ENCODE peak calls at places on chromosomes 16 and 17, in nine cellular contexts. C is right atrium auricular region, J is pancreas, A is endodermal cell, M is left lung, U is upper lobe of right lung, B is GM23338, N is left ventricle myocardium inferior, G is tibial nerve. L is an unnamed sample. For H3K4me1, the result is how much of the 10 kb centered on the place peaks cover.

GRCh38 chr17:38451840-38452529 is 23.7 kb downstream of the ARHGAP23 start:
- DNase-seq in C (no peak), J (no peak), A (peak), M (no peak), U (no peak), B (peak), N (no peak), G (no peak), L (peak)

GRCh38 chr16:54482892-54483574 is 196.4 kb upstream of the IRX3 start:
- DNase-seq in C (no peak), J (no peak), A (no peak), M (no peak), U (no peak), B (no peak), N (peak), G (no peak), L (peak)

GRCh38 chr17:47465165-47465564 is 65.7 kb upstream of the NPEPPS start:
- DNase-seq in C (no peak), J (no peak), A (no peak), M (no peak), U (no peak), B (no peak), N (no peak), G (no peak), L (no peak)

GRCh38 chr17:19418312-19418992 is 7.4 kb downstream of the RNF112 start:
- DNase-seq in C (peak), J (no peak), A (peak), M (no peak), U (no peak), B (no peak), N (no peak), G (no peak), L (peak)

GRCh38 chr16:53089434-53090270 is 34.9 kb downstream of the CHD9 start:
- DNase-seq in C (no peak), J (no peak), A (no peak), M (no peak), U (no peak), B (peak), N (no peak), G (no peak), L (peak)

GRCh38 chr17:75102385-75102821 is 7.4 kb upstream of the ARMC7 start:
- DNase-seq in C (no peak), J (no peak), A (peak), M (no peak), U (no peak), B (peak), N (no peak), G (no peak), L (no peak)

GRCh38 chr17:42682400-42683384 is at the start of gene CNTNAP1:
- DNase-seq in C (peak), J (no peak), A (peak), M (peak), U (peak), B (peak), N (peak), G (no peak), L (peak)

GRCh38 chr16:84379731-84380369 is 11.5 kb downstream of the ATP2C2 start:
- DNase-seq in C (no peak), J (no peak), A (no peak), M (no peak), U (peak), B (peak), N (no peak), G (no peak), L (no peak)

GRCh38 chr17:60231234-60231633 is 81.5 kb downstream of the CA4 start:
- DNase-seq in C (no peak), J (no peak), A (peak), M (no peak), U (no peak), B (peak), N (no peak), G (no peak), L (peak)

GRCh38 chr17:4789701-4789950 is 862 bp downstream of the GLTPD2 start:
- DNase-seq in C (no peak), J (no peak), A (no peak), M (no peak), U (no peak), B (peak), N (no peak), G (no peak), L (no peak)

GRCh38 chr17:82346342-82347300 is 12.4 kb upstream of the TEX19 start:
- DNase-seq in C (no peak), J (no peak), A (no peak), M (no peak), U (no peak), B (no peak), N (no peak), G (no peak), L (no peak)

GRCh38 chr17:82342361-82343079 is 9.0 kb upstream of the SECTM1 start:
- DNase-seq in C (no peak), J (no peak), A (no peak), M (peak), U (no peak), B (no peak), N (no peak), G (no peak), L (no peak)

GRCh38 chr17:82344175-82344907 is 10.8 kb upstream of the SECTM1 start:
- DNase-seq in C (no peak), J (no peak), A (no peak), M (peak), U (no peak), B (no peak), N (no peak), G (no peak), L (no peak)

GRCh38 chr17:82345151-82345976 is 11.8 kb upstream of the SECTM1 start:
- DNase-seq in C (no peak), J (no peak), A (no peak), M (no peak), U (no peak), B (no peak), N (no peak), G (no peak), L (no peak)

GRCh38 chr17:82343560-82343959 is 10.0 kb upstream of the SECTM1 start:
- DNase-seq in C (no peak), J (no peak), A (no peak), M (peak), U (no peak), B (peak), N (no peak), G (no peak), L (no peak)
- H3K4me1 ChIP-seq in C (under half), J (under half), A (under half), M (under half), U (under half), B (under half), N (under half), G (under half), L (under half)

GRCh38 chr16:87133112-87133850 is 183.9 kb downstream of the C16orf95 start:
- DNase-seq in C (no peak), J (no peak), A (no peak), M (no peak), U (peak), B (no peak), N (no peak), G (no peak), L (no peak)
- H3K27ac ChIP-seq in C (peak), J (no peak), A (no peak), M (no peak), U (no peak), B (no peak), N (no peak), G (peak), L (no peak)

DNA sequence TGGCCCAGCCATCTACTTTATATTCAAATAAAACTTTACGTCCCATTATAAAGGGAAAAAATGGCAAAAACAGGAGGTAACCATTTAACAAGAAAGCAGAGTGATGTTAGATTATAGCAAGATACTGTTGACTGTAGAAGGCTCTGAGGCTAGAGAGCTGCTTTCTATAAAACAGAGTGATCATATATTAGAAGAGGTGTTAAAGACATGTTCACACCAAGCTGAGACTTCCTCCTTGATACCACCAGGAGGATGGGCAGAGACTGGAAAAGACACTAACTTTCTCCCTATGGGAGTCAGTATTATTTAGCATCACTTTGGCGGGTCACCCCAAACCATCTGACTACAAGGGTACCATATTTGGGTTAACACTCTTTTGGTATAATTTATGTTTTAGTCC is 697 bp upstream of the CIITA start:
- DNase-seq in C (no peak), J (no peak), A (no peak), M (no peak), U (no peak), B (no peak), N (no peak), G (no peak), L (no peak)
- H3K4me1 ChIP-seq in C (under half), J (under half), A (under half), M (under half), U (under half), B (under half), N (under half), G (under half), L (under half)

DNA sequence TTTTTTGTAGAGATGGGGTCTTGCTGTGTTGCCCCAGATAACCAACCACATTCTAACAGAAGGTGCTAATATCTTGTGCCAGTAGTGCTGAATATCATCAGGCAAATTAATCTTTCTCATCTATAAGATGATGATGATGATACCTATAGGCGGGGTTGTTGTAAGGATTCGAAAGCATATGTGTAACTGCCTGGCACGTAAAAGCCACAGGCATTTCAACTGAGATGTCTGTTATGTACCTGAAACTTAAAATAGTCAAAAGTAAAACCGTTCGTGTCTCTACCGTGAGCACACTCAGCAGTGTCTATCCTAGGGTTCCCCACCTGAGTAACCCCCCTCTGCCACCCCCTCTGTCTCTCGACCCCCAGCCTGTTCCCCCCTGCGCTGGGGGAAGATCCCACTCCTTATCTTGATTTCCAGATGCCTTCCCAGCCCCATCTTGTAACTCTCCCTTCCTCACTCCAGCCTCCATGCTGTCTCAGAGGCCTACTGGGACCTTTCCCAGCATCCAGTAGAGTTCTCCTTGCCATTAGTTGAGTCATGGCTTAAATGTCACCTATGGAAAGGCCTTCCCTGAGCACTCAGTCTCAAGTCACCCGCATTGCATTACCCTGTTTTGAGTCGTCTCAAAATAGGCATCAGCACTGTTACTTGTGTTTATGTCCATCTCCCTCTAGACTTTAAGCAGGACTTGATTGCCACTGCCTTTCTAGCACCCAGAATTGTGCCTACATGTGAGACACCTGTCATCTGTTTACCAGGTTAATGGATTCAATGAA is 34.1 kb downstream of the CDRT15 start:
- DNase-seq in C (no peak), J (no peak), A (no peak), M (no peak), U (no peak), B (no peak), N (no peak), G (no peak), L (no peak)
- H3K27ac ChIP-seq in C (no peak), J (no peak), A (no peak), M (no peak), U (no peak), B (peak), N (no peak), G (no peak), L (no peak)